ENCODE peak calls at places on chromosomes 7 and 10, in four cellular contexts. I is tibial nerve, M is adrenal gland, C is heart left ventricle. G is an unnamed sample.

GRCh38 chr7:155943251-155943899 is 131.1 kb upstream of the SHH start:
- DNase-seq in M (no peak), I (no peak), C (no peak), G (no peak)

GRCh38 chr7:142770720-142771352 is at the start of gene PRSS2:
- DNase-seq in C (no peak), I (no peak), M (no peak), G (no peak)

GRCh38 chr10:3172446-3173172 is at the start of gene PITRM1:
- DNase-seq in I (peak; percentile 97), M (peak; percentile 100), C (peak; percentile 99), G (peak; percentile 67)

GRCh38 chr10:6729071-6729773 is 149.1 kb upstream of the PRKCQ start:
- DNase-seq in M (no peak), I (no peak), C (no peak), G (no peak)

GRCh38 chr10:78911533-78912340 is 157.0 kb upstream of the ZMIZ1 start:
- DNase-seq in I (no peak), M (peak; percentile 77), C (no peak), G (no peak)

GRCh38 chr7:137606061-137606674 is 240.6 kb downstream of the DGKI start:
- DNase-seq in M (no peak), I (no peak), C (no peak), G (peak; percentile 53)

GRCh38 chr10:119802068-119802538 is 70.5 kb downstream of the MCMBP start:
- DNase-seq in M (no peak), C (no peak), I (no peak), G (no peak)

GRCh38 chr7:4436361-4436899 is 245.7 kb upstream of the FOXK1 start:
- DNase-seq in I (no peak), M (no peak), C (no peak), G (no peak)

GRCh38 chr10:13853854-13854253 is 267.1 kb downstream of the PRPF18 start:
- DNase-seq in I (peak; percentile 36), M (peak; percentile 41), C (peak; percentile 49), G (no peak)

GRCh38 chr7:30920021-30920583 is 8.4 kb downstream of the AQP1 start:
- DNase-seq in C (peak; percentile 55), I (no peak), M (no peak), G (no peak)

GRCh38 chr7:42606217-42606905 is 305.5 kb downstream of the C7orf25 start:
- DNase-seq in M (no peak), C (no peak), I (no peak), G (no peak)

GRCh38 chr7:34130558-34131285 is 225.4 kb downstream of the BMPER start:
- DNase-seq in C (no peak), M (no peak), I (no peak), G (no peak)

GRCh38 chr7:148286150-148286549 is 304.4 kb upstream of the C7orf33 start:
- DNase-seq in C (no peak), M (no peak), I (no peak), G (no peak)

GRCh38 chr7:151017953-151018420 is 6.3 kb downstream of the ATG9B start:
- DNase-seq in C (no peak), M (peak; percentile 68), I (peak; percentile 63), G (no peak)

GRCh38 chr10:63753807-63754206 is 232.6 kb downstream of the REEP3 start:
- DNase-seq in C (no peak), M (no peak), I (no peak), G (no peak)

GRCh38 chr7:149325248-149325647 is 63.3 kb downstream of the ZNF783 start:
- DNase-seq in I (no peak), C (no peak), M (no peak), G (no peak)

GRCh38 chr10:12915637-12916168 is 85.8 kb downstream of the CCDC3 start:
- DNase-seq in I (no peak), C (no peak), M (no peak), G (no peak)

GRCh38 chr7:152704796-152705384 is 28.9 kb upstream of the XRCC2 start:
- DNase-seq in C (no peak), M (no peak), I (no peak), G (no peak)

GRCh38 chr10:132511092-132511491 is 26.5 kb upstream of the INPP5A start:
- DNase-seq in C (no peak), I (no peak), M (no peak), G (no peak)

GRCh38 chr10:119022846-119023552 is 6.5 kb upstream of the NANOS1 start:
- DNase-seq in I (no peak), C (no peak), M (no peak), G (no peak)

GRCh38 chr10:132938472-132939329 is 3.7 kb downstream of the CFAP46 start:
- DNase-seq in C (no peak), M (no peak), I (no peak), G (no peak)

GRCh38 chr7:28409716-28410627 is 2.3 kb upstream of the CREB5 start:
- DNase-seq in M (peak; percentile 49), C (peak; percentile 64), I (peak; percentile 20), G (no peak)

GRCh38 chr10:114694062-114694461 is 36.0 kb upstream of the ABLIM1 start:
- DNase-seq in I (no peak), C (no peak), M (no peak), G (no peak)

GRCh38 chr7:2635810-2636701 is 4.3 kb downstream of the TTYH3 start:
- DNase-seq in M (peak; percentile 68), I (no peak), C (peak; percentile 87), G (no peak)

GRCh38 chr10:29929006-29929405 is 130.4 kb downstream of the JCAD start:
- DNase-seq in I (no peak), M (no peak), C (no peak), G (no peak)
- H3K4me3 ChIP-seq in I (no peak overlapping the region), M (no peak overlapping the region), C (no peak overlapping the region), G (no peak overlapping the region)

DNA sequence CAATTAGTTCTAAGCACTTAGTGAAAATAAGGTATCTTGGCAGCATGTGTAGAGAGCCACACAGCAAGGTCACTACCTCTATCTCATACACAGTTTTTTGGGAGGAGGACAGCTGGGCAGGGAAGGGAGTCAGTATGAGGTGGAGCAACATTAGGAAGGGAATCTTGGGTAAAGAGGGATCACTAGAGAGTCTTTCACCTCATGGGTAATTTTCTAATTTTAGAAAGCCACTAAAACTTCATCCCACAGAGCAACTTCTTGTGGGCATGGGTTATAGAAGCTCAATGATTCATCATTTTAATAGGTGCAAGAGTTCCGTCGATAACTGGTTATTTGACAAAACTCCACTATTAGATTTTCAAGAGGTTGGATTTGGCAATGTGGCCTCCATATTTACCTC is 2.5 kb downstream of the NRAP start:
- DNase-seq in M (no peak), C (no peak), I (no peak), G (no peak)
- H3K4me3 ChIP-seq in M (no peak overlapping the region), C (peak overlapping the region; percentile 68), I (no peak overlapping the region), G (no peak overlapping the region)

GRCh38 chr10:8146650-8147049 is 92.2 kb downstream of the GATA3 start:
- DNase-seq in M (no peak), I (no peak), C (no peak), G (no peak)
- H3K4me3 ChIP-seq in M (no peak overlapping the region), I (no peak overlapping the region), C (no peak overlapping the region), G (no peak overlapping the region)

DNA sequence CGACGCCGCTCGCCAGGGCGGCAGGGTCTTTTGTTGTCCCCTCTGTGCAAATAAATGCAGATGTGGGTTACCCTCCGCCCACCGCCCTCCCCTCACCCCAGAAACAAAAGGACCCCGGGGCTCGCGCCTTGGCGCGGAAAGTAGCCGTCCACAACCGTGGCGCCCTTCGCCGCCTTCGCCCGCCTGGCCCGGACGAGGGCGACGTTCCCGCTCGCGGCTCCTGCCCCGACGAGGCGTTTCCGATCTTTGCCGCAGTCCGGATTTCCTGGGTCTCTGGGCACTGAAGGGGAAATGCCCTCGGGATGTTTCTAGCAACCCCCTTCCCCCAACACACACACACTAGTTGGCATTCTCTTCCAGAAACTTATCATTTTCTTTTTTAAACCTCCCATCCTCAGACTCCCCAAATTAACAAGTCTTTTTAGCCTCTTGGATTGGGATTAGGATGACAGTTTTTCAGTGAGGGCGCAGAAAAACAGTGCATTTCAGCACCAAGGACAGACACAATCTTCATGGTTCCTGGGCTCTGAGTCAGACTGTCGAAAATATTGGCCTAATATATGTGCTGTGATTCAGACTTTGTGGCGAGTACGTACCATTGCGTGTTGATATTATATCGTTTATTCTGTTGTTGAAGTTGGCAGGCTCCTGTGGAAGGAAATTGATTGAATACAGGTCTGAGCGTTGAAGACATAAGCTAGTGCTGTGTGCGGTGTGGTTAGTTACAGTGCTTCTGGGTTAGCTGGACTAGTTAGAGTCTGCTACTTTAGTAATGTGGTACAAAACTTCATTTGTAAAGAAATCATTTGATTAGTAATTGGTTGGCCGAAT is 803 bp downstream of the PHYHIPL start:
- DNase-seq in I (peak; percentile 21), C (peak; percentile 19), M (peak; percentile 66), G (peak; percentile 2)
- H3K4me3 ChIP-seq in I (peak overlapping the region; percentile 22), C (peak overlapping the region; percentile 32), M (peak overlapping the region; percentile 4), G (no peak overlapping the region)

GRCh38 chr10:107215681-107216080 is 51.2 kb upstream of the SORCS1 start:
- DNase-seq in M (no peak), C (no peak), I (no peak), G (no peak)
- H3K4me3 ChIP-seq in M (no peak overlapping the region), C (no peak overlapping the region), I (no peak overlapping the region), G (no peak overlapping the region)

GRCh38 chr7:102931757-102932156 is 19.0 kb downstream of the LRRC17 start:
- DNase-seq in C (no peak), M (no peak), I (no peak), G (no peak)

GRCh38 chr7:102935450-102936110 is 22.8 kb downstream of the LRRC17 start:
- DNase-seq in M (no peak), I (no peak), C (no peak), G (peak; percentile 32)

GRCh38 chr7:102934670-102935069 is 21.9 kb downstream of the LRRC17 start:
- DNase-seq in M (no peak), C (no peak), I (no peak), G (no peak)

GRCh38 chr7:102933763-102934162 is 21.0 kb downstream of the LRRC17 start:
- DNase-seq in I (no peak), M (peak; percentile 37), C (peak; percentile 81), G (no peak)

DNA sequence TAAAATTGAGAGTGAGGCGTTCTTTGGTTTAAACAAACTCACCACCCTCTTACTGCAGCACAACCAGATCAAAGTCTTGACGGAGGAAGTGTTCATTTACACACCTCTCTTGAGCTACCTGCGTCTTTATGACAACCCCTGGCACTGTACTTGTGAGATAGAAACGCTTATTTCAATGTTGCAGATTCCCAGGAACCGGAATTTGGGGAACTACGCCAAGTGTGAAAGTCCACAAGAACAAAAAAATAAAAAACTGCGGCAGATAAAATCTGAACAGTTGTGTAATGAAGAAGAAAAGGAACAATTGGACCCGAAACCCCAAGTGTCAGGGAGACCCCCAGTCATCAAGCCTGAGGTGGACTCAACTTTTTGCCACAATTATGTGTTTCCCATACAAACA is 21.5 kb downstream of the LRRC17 start:
- DNase-seq in M (no peak), C (no peak), I (no peak), G (no peak)
- H3K4me3 ChIP-seq in M (no peak overlapping the region), C (peak overlapping the region; percentile 31), I (no peak overlapping the region), G (no peak overlapping the region)